ENCODE peak calls at places on chromosomes 13 and 19, in seven cellular contexts. One of them, this sample, is unnamed.
A peak's percentile ranks its signal among the peaks of the same experiment; 100 is the strongest.

GRCh38 chr19:52518646-52519045 is 8.8 kb upstream of the ZNF808 start:
- DNase-seq in A549: no peak
- DNase-seq in ascending aorta: no peak
- DNase-seq in SK-N-SH: no peak
- DNase-seq in nephron progenitor cell: no peak
- DNase-seq in endodermal cell: no peak
- DNase-seq in colonic mucosa: no peak
- DNase-seq in this sample: no peak

GRCh38 chr13:64263285-64263684 is 2847.6 kb upstream of the PCDH20 start:
- DNase-seq in ascending aorta: no peak
- DNase-seq in A549: no peak
- DNase-seq in endodermal cell: no peak
- DNase-seq in colonic mucosa: no peak
- DNase-seq in SK-N-SH: no peak
- DNase-seq in nephron progenitor cell: no peak
- DNase-seq in this sample: no peak

GRCh38 chr13:99967884-99968520 is 3.6 kb downstream of the ZIC5 start:
- DNase-seq in nephron progenitor cell: no peak
- DNase-seq in SK-N-SH: peak; percentile 21
- DNase-seq in ascending aorta: no peak
- DNase-seq in A549: peak; percentile 48
- DNase-seq in endodermal cell: peak; percentile 72
- DNase-seq in colonic mucosa: no peak
- DNase-seq in this sample: no peak

GRCh38 chr19:16359074-16359473 is 34.4 kb downstream of the KLF2 start:
- DNase-seq in ascending aorta: no peak
- DNase-seq in nephron progenitor cell: no peak
- DNase-seq in A549: no peak
- DNase-seq in endodermal cell: no peak
- DNase-seq in SK-N-SH: no peak
- DNase-seq in colonic mucosa: no peak
- DNase-seq in this sample: no peak

GRCh38 chr13:102033719-102034446 is 368.0 kb downstream of the FGF14 start:
- DNase-seq in A549: no peak
- DNase-seq in endodermal cell: no peak
- DNase-seq in nephron progenitor cell: no peak
- DNase-seq in ascending aorta: no peak
- DNase-seq in SK-N-SH: no peak
- DNase-seq in colonic mucosa: no peak
- DNase-seq in this sample: no peak

GRCh38 chr13:85317781-85318180 is 481.4 kb downstream of the SLITRK6 start:
- DNase-seq in colonic mucosa: no peak
- DNase-seq in ascending aorta: no peak
- DNase-seq in endodermal cell: no peak
- DNase-seq in A549: no peak
- DNase-seq in nephron progenitor cell: no peak
- DNase-seq in SK-N-SH: no peak
- DNase-seq in this sample: no peak

GRCh38 chr13:91313103-91313502 is 34.4 kb upstream of the MIR17HG start:
- DNase-seq in SK-N-SH: peak; percentile 16
- DNase-seq in endodermal cell: peak; percentile 58
- DNase-seq in colonic mucosa: no peak
- DNase-seq in nephron progenitor cell: no peak
- DNase-seq in A549: peak; percentile 14
- DNase-seq in ascending aorta: no peak
- DNase-seq in this sample: no peak

GRCh38 chr19:38370299-38370698 is 4.1 kb upstream of the PSMD8 start:
- DNase-seq in colonic mucosa: no peak
- DNase-seq in nephron progenitor cell: no peak
- DNase-seq in A549: no peak
- DNase-seq in endodermal cell: no peak
- DNase-seq in ascending aorta: no peak
- DNase-seq in SK-N-SH: no peak
- DNase-seq in this sample: no peak

GRCh38 chr13:61187471-61187870 is 228.2 kb downstream of the PCDH20 start:
- DNase-seq in endodermal cell: no peak
- DNase-seq in ascending aorta: no peak
- DNase-seq in colonic mucosa: no peak
- DNase-seq in nephron progenitor cell: no peak
- DNase-seq in SK-N-SH: no peak
- DNase-seq in A549: no peak
- DNase-seq in this sample: no peak

GRCh38 chr13:94704347-94705080 is 7.8 kb downstream of the SOX21 start:
- DNase-seq in SK-N-SH: peak; percentile 17
- DNase-seq in ascending aorta: no peak
- DNase-seq in A549: no peak
- DNase-seq in nephron progenitor cell: peak; percentile 32
- DNase-seq in endodermal cell: peak; percentile 65
- DNase-seq in colonic mucosa: no peak
- DNase-seq in this sample: no peak

GRCh38 chr13:51373451-51373850 is 34.0 kb downstream of the SERPINE3 start:
- DNase-seq in SK-N-SH: no peak
- DNase-seq in endodermal cell: no peak
- DNase-seq in ascending aorta: no peak
- DNase-seq in colonic mucosa: no peak
- DNase-seq in nephron progenitor cell: no peak
- DNase-seq in A549: no peak
- DNase-seq in this sample: no peak

GRCh38 chr13:100789025-100789424 is 114.4 kb upstream of the TMTC4 start:
- DNase-seq in endodermal cell: no peak
- DNase-seq in SK-N-SH: no peak
- DNase-seq in ascending aorta: no peak
- DNase-seq in nephron progenitor cell: no peak
- DNase-seq in A549: no peak
- DNase-seq in colonic mucosa: no peak
- DNase-seq in this sample: no peak

GRCh38 chr13:46296920-46297319 is 85.2 kb downstream of the LRRC63 start:
- DNase-seq in A549: peak; percentile 30
- DNase-seq in nephron progenitor cell: no peak
- DNase-seq in endodermal cell: no peak
- DNase-seq in colonic mucosa: no peak
- DNase-seq in ascending aorta: no peak
- DNase-seq in SK-N-SH: no peak
- DNase-seq in this sample: no peak
- TF ChIP-seq CTCF in A549: no peak
- TF ChIP-seq CTCF in nephron progenitor cell: no peak
- TF ChIP-seq CTCF in endodermal cell: no peak
- TF ChIP-seq CTCF in colonic mucosa: no peak
- TF ChIP-seq CTCF in ascending aorta: no peak
- TF ChIP-seq CTCF in SK-N-SH: no peak
- TF ChIP-seq CTCF in this sample: no peak

GRCh38 chr19:45638930-45639729 is at the start of gene EML2:
- DNase-seq in nephron progenitor cell: peak; percentile 83
- DNase-seq in SK-N-SH: peak; percentile 15
- DNase-seq in A549: peak; percentile 49
- DNase-seq in endodermal cell: peak; percentile 95
- DNase-seq in ascending aorta: no peak
- DNase-seq in colonic mucosa: peak; percentile 78
- DNase-seq in this sample: peak; percentile 48
- TF ChIP-seq CTCF in nephron progenitor cell: peak; percentile 15
- TF ChIP-seq CTCF in SK-N-SH: no peak
- TF ChIP-seq CTCF in A549: peak; percentile 60
- TF ChIP-seq CTCF in endodermal cell: peak; percentile 43
- TF ChIP-seq CTCF in ascending aorta: no peak
- TF ChIP-seq CTCF in colonic mucosa: no peak
- TF ChIP-seq CTCF in this sample: peak; percentile 37

DNA sequence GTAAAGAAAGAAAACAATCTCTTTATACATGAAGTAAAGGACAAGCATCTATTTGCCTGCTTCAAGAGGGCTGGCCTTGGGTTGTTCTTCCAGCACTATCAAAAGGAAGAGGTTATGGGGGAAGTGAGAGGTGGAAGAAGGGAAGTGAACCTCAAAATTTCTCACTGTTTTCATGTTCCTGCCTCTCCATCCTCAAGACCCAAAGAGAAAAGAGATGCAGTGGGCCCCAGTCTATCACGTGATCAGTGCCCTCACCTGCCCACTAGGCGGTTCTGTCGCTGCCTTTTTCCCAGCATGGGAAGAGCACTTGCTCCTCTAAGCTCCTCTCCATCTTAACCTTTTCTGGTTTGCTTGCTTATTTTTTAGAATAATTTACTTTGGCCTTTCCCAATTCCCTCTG is 6.2 kb upstream of the USP12 start:
- DNase-seq in SK-N-SH: no peak
- DNase-seq in colonic mucosa: peak; percentile 25
- DNase-seq in ascending aorta: no peak
- DNase-seq in A549: no peak
- DNase-seq in nephron progenitor cell: no peak
- DNase-seq in endodermal cell: peak; percentile 85
- DNase-seq in this sample: no peak
- TF ChIP-seq CTCF in SK-N-SH: no peak
- TF ChIP-seq CTCF in colonic mucosa: no peak
- TF ChIP-seq CTCF in ascending aorta: no peak
- TF ChIP-seq CTCF in A549: no peak
- TF ChIP-seq CTCF in nephron progenitor cell: no peak
- TF ChIP-seq CTCF in endodermal cell: peak; percentile 73
- TF ChIP-seq CTCF in this sample: peak; percentile 29

GRCh38 chr19:42268142-42268703 is 829 bp upstream of the CIC start:
- DNase-seq in SK-N-SH: peak; percentile 89
- DNase-seq in ascending aorta: peak; percentile 97
- DNase-seq in A549: peak; percentile 100
- DNase-seq in colonic mucosa: peak; percentile 100
- DNase-seq in endodermal cell: peak; percentile 99
- DNase-seq in nephron progenitor cell: peak; percentile 96
- DNase-seq in this sample: peak; percentile 98
- TF ChIP-seq CTCF in SK-N-SH: no peak
- TF ChIP-seq CTCF in ascending aorta: no peak
- TF ChIP-seq CTCF in A549: no peak
- TF ChIP-seq CTCF in colonic mucosa: no peak
- TF ChIP-seq CTCF in endodermal cell: no peak
- TF ChIP-seq CTCF in nephron progenitor cell: no peak
- TF ChIP-seq CTCF in this sample: no peak

DNA sequence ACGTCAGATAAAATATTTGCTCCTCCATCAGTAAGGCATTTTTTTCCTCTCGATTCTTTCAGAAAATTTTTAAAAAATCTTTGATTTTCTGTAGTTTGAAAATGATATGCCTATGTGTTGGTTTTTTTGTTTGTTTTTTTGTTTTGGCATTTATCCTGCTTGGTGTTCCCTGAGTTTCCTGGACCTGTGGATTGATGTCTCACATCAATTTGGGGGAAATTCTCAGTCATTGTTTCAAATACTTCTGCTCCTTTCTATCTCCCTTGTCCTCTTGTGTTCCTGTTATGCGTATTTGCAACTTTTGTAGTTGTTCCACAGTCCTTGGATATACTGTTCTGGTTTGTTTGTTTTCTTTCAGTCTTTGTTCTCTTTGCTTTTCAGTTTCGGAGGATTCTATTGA is 18.8 kb upstream of the FLT1 start:
- DNase-seq in A549: no peak
- DNase-seq in ascending aorta: no peak
- DNase-seq in SK-N-SH: no peak
- DNase-seq in colonic mucosa: no peak
- DNase-seq in nephron progenitor cell: no peak
- DNase-seq in endodermal cell: no peak
- DNase-seq in this sample: no peak
- TF ChIP-seq CTCF in A549: no peak
- TF ChIP-seq CTCF in ascending aorta: no peak
- TF ChIP-seq CTCF in SK-N-SH: no peak
- TF ChIP-seq CTCF in colonic mucosa: no peak
- TF ChIP-seq CTCF in nephron progenitor cell: no peak
- TF ChIP-seq CTCF in endodermal cell: no peak
- TF ChIP-seq CTCF in this sample: no peak

GRCh38 chr13:113086031-113086750 is 19.4 kb upstream of the F7 start:
- DNase-seq in SK-N-SH: no peak
- DNase-seq in A549: peak; percentile 28
- DNase-seq in ascending aorta: no peak
- DNase-seq in colonic mucosa: no peak
- DNase-seq in endodermal cell: peak; percentile 76
- DNase-seq in nephron progenitor cell: no peak
- DNase-seq in this sample: no peak
- TF ChIP-seq CTCF in SK-N-SH: peak; percentile 13
- TF ChIP-seq CTCF in A549: no peak
- TF ChIP-seq CTCF in ascending aorta: no peak
- TF ChIP-seq CTCF in colonic mucosa: no peak
- TF ChIP-seq CTCF in endodermal cell: peak; percentile 69
- TF ChIP-seq CTCF in nephron progenitor cell: no peak
- TF ChIP-seq CTCF in this sample: no peak

GRCh38 chr19:13033819-13034611 is 38.7 kb downstream of the NFIX start:
- DNase-seq in endodermal cell: peak; percentile 91
- DNase-seq in SK-N-SH: peak; percentile 77
- DNase-seq in ascending aorta: no peak
- DNase-seq in A549: peak; percentile 42
- DNase-seq in nephron progenitor cell: peak; percentile 61
- DNase-seq in colonic mucosa: peak; percentile 89
- DNase-seq in this sample: no peak
- TF ChIP-seq CTCF in endodermal cell: peak; percentile 85
- TF ChIP-seq CTCF in SK-N-SH: peak; percentile 69
- TF ChIP-seq CTCF in ascending aorta: peak; percentile 73
- TF ChIP-seq CTCF in A549: peak; percentile 47
- TF ChIP-seq CTCF in nephron progenitor cell: peak; percentile 47
- TF ChIP-seq CTCF in colonic mucosa: peak; percentile 80
- TF ChIP-seq CTCF in this sample: peak; percentile 59

GRCh38 chr19:35332817-35333216 is 3.8 kb downstream of the CD22 start:
- DNase-seq in endodermal cell: no peak
- DNase-seq in ascending aorta: no peak
- DNase-seq in nephron progenitor cell: no peak
- DNase-seq in SK-N-SH: no peak
- DNase-seq in colonic mucosa: no peak
- DNase-seq in A549: no peak
- DNase-seq in this sample: no peak

GRCh38 chr19:35334064-35334753 is 5.2 kb downstream of the CD22 start:
- DNase-seq in SK-N-SH: no peak
- DNase-seq in nephron progenitor cell: no peak
- DNase-seq in A549: no peak
- DNase-seq in colonic mucosa: no peak
- DNase-seq in endodermal cell: no peak
- DNase-seq in ascending aorta: no peak
- DNase-seq in this sample: no peak

GRCh38 chr19:35330475-35330874 is 1.5 kb downstream of the CD22 start:
- DNase-seq in nephron progenitor cell: no peak
- DNase-seq in colonic mucosa: no peak
- DNase-seq in A549: no peak
- DNase-seq in endodermal cell: no peak
- DNase-seq in ascending aorta: no peak
- DNase-seq in SK-N-SH: no peak
- DNase-seq in this sample: no peak

GRCh38 chr19:35329323-35329722 is 336 bp downstream of the CD22 start:
- DNase-seq in A549: no peak
- DNase-seq in SK-N-SH: no peak
- DNase-seq in endodermal cell: no peak
- DNase-seq in nephron progenitor cell: no peak
- DNase-seq in colonic mucosa: no peak
- DNase-seq in ascending aorta: no peak
- DNase-seq in this sample: no peak

DNA sequence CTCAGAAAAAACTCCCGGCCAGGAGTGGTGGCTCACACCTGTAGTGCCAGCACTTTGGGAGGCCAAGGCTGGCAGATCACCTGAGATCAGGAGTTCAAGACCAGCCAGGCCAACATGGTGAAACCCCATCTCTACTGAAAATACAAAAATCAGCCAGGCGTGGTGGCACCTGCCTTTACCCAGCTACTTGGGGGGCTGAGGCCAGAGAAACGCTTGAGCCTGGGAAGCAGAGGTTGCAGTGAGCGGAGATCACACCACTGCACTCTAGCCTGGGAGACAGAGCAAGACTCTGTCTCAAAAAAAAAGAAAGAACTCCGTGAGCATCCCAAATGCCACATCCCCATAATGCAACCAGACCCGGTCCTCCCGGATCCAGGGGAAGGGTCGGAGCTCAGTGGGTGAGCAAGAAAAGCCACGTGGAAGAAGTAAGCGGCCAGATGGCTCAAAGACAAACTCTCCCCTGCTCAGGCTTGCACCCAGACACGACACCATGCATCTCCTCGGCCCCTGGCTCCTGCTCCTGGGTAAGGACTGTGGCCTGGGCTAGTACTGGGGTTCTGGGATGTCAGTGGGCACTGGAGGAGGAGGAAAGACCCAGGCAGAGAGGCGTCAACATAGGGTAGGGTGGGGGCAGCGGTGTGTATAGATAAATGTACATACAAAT is 2.7 kb downstream of the CD22 start:
- DNase-seq in ascending aorta: no peak
- DNase-seq in nephron progenitor cell: no peak
- DNase-seq in SK-N-SH: no peak
- DNase-seq in endodermal cell: no peak
- DNase-seq in A549: no peak
- DNase-seq in colonic mucosa: no peak
- DNase-seq in this sample: no peak
- TF ChIP-seq CTCF in ascending aorta: no peak
- TF ChIP-seq CTCF in nephron progenitor cell: no peak
- TF ChIP-seq CTCF in SK-N-SH: no peak
- TF ChIP-seq CTCF in endodermal cell: no peak
- TF ChIP-seq CTCF in A549: no peak
- TF ChIP-seq CTCF in colonic mucosa: no peak
- TF ChIP-seq CTCF in this sample: no peak